ENCODE peak calls at places on chromosome 3, in four cellular contexts. P, D, K and R are unnamed samples.

GRCh38 chr3:43073116-43073835 is 32.6 kb downstream of the POMGNT2 start:
- DNase-seq in P (no peak), D (no peak), K (no peak), R (no peak)

GRCh38 chr3:29521751-29522150 is 240.9 kb downstream of the RBMS3 start:
- DNase-seq in D (no peak), P (no peak), K (no peak), R (no peak)

GRCh38 chr3:42790714-42791229 is 13.5 kb downstream of the HIGD1A start:
- DNase-seq in D (no peak), K (no peak), P (no peak), R (no peak)

GRCh38 chr3:38029400-38030125 is at the start of gene PLCD1:
- DNase-seq in D (no peak), P (no peak), K (no peak), R (no peak)

GRCh38 chr3:194142156-194142910 is 6.4 kb downstream of the HES1 start:
- DNase-seq in P (no peak), D (no peak), K (no peak), R (no peak)

GRCh38 chr3:71708478-71709098 is 16.6 kb downstream of the EIF4E3 start:
- DNase-seq in D (no peak), P (no peak), K (no peak), R (no peak)

GRCh38 chr3:49081429-49081828 is 12.4 kb downstream of the QRICH1 start:
- DNase-seq in D (no peak), K (no peak), P (no peak), R (no peak)

GRCh38 chr3:183044547-183045229 is 54.6 kb downstream of the MCCC1 start:
- DNase-seq in D (no peak), K (no peak), P (no peak), R (no peak)

GRCh38 chr3:99248130-99248529 is 346.6 kb upstream of the DCBLD2 start:
- DNase-seq in K (no peak), D (peak), P (no peak), R (no peak)

GRCh38 chr3:72345980-72346379 is 502.3 kb downstream of the SHQ1 start:
- DNase-seq in P (no peak), K (no peak), D (no peak), R (no peak)

GRCh38 chr3:111762535-111762934 is 96.5 kb upstream of the PHLDB2 start:
- DNase-seq in P (no peak), D (peak), K (no peak), R (no peak)

GRCh38 chr3:72338942-72339749 is 509.1 kb downstream of the SHQ1 start:
- DNase-seq in D (peak), K (no peak), P (no peak), R (no peak)

GRCh38 chr3:38662544-38662943 is 13.1 kb upstream of the SCN5A start:
- DNase-seq in D (peak), P (no peak), K (no peak), R (no peak)

GRCh38 chr3:134516905-134517304 is 31.0 kb downstream of the CEP63 start:
- DNase-seq in P (no peak), K (no peak), D (no peak), R (no peak)

DNA sequence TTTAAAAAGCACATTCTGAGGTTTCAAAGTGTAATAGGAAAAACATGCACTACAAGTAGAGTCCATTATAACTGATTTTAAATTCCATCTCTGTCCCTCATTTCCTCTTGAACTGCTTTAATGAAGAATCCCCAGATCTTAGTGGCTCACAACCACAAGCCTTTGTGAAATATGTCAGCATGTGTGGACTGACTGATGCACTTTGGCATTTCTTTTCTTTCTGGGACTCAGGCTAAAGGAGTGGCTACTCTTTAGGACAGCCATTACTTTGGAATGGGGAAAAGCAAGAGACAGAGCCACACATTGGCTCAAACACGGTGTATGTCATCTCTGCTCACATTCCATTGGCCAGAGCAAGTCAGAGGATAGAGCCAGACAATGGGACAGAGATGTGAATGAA is 139.6 kb downstream of the GRM7 start:
- DNase-seq in D (no peak), K (no peak), P (no peak), R (no peak)
- TF ChIP-seq CTCF in D (no peak), K (no peak), P (no peak), R (no peak)

DNA sequence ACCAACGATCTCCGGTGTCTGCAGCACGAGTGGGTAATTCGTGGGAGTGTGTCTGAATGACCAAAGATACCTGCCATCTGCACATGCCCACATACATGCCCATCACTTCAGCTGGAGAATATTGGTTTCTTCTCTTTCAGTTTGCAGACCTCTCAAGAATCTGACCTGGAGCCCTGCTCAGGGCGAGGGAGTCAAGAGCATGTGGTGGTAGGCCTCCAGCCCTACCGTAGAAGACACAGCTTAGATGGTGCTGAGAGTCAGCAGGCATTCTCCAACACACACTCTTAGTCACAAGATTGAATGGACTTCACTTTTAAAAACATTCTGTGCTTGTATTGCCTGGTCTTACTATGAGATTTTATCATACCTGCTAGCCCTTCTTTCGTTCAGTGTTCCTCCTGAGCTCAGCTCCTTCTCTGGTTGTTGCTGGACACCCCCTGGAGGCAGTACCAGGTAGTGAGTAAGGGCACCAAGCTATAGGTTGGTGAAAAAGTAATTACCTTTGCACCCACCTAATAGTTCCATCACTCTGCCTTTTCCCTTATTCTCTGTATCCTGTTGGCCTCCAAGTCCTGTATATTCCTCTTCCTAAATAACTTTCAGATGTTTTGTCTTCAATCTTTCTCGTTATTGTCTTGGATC is 252.0 kb downstream of the CACNA2D3 start:
- DNase-seq in P (no peak), K (no peak), D (no peak), R (no peak)
- TF ChIP-seq CTCF in P (no peak), K (no peak), D (peak), R (peak)

GRCh38 chr3:41508063-41508696 is 308.9 kb downstream of the CTNNB1 start:
- DNase-seq in P (no peak), D (no peak), K (no peak), R (no peak)
- TF ChIP-seq CTCF in P (no peak), D (no peak), K (no peak), R (no peak)

DNA sequence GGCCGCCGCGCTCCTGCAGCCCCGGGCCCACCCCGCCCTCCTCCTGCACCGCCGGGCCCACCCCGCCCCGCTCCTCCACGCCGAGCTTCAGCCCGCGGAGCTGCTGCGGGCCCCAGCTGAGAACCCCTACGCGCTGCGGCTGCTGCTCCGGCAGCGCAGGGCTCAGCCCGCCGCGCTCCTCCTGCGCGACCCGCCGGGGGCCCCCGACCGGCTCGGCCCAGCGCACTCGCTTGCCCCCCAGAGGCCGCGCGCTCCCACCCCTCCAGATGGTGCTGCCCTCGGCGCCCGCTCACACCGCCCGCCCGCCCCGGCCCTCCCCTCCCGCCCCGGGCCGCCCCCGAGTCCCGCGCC is 918 bp upstream of the TNK2 start:
- DNase-seq in P (no peak), D (peak), K (no peak), R (no peak)
- TF ChIP-seq CTCF in P (peak), D (no peak), K (no peak), R (no peak)

DNA sequence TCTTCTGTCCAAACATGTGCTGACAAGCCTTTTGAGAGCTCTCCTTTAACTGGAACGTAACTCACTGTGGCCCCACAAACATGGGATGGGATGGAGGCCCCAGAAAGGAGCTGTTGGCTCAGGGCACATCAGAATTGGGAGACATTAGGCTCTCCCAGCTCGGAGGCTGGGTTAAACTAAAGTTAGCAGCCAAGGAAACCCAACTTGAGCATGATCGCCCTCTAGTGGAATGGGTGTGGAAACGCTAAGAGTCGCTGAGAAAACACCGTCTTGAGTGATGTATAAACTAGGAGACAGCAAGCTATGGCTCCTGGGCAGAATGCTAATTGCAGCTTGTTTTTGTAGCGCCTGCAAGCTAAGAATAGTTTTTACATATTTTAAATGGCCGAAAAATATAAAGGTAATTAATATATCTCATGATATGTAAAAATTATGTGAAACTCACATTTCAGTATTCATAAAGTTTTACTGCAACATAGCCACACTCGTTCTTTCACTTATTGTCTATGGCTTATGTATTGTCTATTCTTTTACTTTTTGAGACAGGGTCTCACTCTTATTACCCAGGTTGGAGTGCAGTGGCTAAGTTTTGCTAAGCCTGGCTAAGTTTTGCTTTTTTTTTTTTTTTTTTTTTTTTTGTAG is 138.8 kb upstream of the HACD2 start:
- DNase-seq in P (no peak), K (no peak), D (peak), R (peak)
- TF ChIP-seq CTCF in P (peak), K (peak), D (peak), R (peak)

DNA sequence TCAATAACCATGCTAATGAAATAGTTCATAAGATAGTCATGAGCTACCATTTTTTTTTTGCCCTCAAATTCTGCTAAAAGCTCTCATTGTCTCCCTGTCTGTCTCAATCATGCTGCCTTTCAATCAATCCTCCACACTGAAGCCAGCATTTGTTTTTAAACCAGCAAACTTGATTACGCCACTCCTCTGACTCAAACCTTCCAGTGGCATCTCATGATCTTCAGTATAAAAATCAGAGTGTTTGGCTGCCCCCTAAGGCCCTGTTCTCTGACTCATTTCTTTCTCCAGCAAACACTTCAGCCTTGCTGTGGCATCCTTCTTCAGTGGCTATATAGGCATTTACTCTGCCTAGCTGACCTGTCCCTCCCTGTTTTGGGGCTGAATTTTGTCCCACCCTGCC is 36.0 kb upstream of the EOMES start:
- DNase-seq in P (no peak), K (no peak), D (peak), R (no peak)
- TF ChIP-seq CTCF in P (no peak), K (no peak), D (no peak), R (no peak)

DNA sequence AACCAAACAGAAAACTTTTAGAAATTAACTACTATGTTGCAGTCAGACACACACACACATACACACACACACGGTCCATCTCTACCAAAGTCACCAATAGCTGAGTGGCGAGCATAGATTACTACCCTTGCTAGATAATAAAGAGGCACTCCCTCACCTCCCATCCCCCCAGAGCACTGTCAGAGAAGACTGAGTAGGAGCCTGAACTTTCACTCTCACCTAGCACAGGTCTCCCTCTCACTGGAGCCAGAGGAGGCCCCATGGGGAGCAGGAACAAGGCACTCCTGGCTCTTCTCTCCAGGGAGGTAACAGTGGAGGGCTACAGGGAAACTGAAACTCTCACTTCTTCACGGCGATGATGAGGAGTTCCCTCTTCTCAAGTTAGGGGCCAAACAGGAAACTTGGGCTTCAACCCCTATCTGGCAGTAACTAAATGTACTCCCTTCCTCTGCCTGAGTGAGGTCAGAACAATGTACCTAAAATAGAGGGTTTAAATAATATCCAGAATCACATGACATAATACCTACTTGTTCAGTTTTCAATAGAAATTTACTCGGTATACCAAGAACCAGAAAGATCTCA is 975.3 kb upstream of the GBE1 start:
- DNase-seq in P (no peak), D (no peak), K (no peak), R (no peak)
- TF ChIP-seq CTCF in P (no peak), D (no peak), K (no peak), R (no peak)